ENCODE peak calls at places on chromosomes 5 and 9, in nine cellular contexts. P is heart right ventricle; S is aorta; V is H7; E is CD8-positive, alpha-beta T cell; F is spleen; D is mucosa of descending colon; U is GM23248; O is esophagus squamous epithelium. I is an unnamed sample. For H3K36me3, the result is how much of the 10 kb centered on the place peaks cover.

GRCh38 chr5:3310551-3311340 is 284.9 kb upstream of the IRX1 start:
- DNase-seq in P (no peak), S (no peak), V (no peak), E (no peak), F (no peak), D (no peak), U (peak), O (no peak), I (peak)

GRCh38 chr9:18564018-18564880 is 90.3 kb downstream of the ADAMTSL1 start:
- DNase-seq in P (no peak), S (no peak), V (no peak), E (no peak), F (no peak), D (peak), U (no peak), O (no peak), I (no peak)

GRCh38 chr9:4984171-4984570 is 901 bp upstream of the JAK2 start:
- DNase-seq in P (no peak), S (no peak), V (no peak), E (no peak), F (no peak), D (no peak), U (peak), O (no peak), I (no peak)

GRCh38 chr5:111502976-111503375 is 9.4 kb downstream of the STARD4 start:
- DNase-seq in P (no peak), S (no peak), V (no peak), E (no peak), F (no peak), D (no peak), U (peak), O (no peak), I (no peak)

GRCh38 chr9:123517512-123517911 is 161.5 kb downstream of the CRB2 start:
- DNase-seq in P (no peak), S (no peak), V (no peak), E (no peak), F (no peak), D (no peak), U (peak), O (no peak), I (no peak)

GRCh38 chr9:33161589-33162132 is 5.5 kb downstream of the B4GALT1 start:
- DNase-seq in P (no peak), S (no peak), V (no peak), E (no peak), F (no peak), D (no peak), U (peak), O (no peak), I (no peak)

GRCh38 chr5:74386571-74387334 is 253.8 kb downstream of the ENC1 start:
- DNase-seq in P (no peak), S (no peak), V (no peak), E (no peak), F (no peak), D (no peak), U (peak), O (no peak), I (no peak)

GRCh38 chr9:105816202-105816744 is 121.9 kb downstream of the TMEM38B start:
- DNase-seq in P (no peak), S (no peak), V (no peak), E (no peak), F (no peak), D (no peak), U (no peak), O (no peak), I (no peak)

GRCh38 chr5:123496892-123497291 is 15.1 kb upstream of the CSNK1G3 start:
- DNase-seq in P (no peak), S (no peak), V (no peak), E (no peak), F (no peak), D (no peak), U (peak), O (no peak), I (peak)

DNA sequence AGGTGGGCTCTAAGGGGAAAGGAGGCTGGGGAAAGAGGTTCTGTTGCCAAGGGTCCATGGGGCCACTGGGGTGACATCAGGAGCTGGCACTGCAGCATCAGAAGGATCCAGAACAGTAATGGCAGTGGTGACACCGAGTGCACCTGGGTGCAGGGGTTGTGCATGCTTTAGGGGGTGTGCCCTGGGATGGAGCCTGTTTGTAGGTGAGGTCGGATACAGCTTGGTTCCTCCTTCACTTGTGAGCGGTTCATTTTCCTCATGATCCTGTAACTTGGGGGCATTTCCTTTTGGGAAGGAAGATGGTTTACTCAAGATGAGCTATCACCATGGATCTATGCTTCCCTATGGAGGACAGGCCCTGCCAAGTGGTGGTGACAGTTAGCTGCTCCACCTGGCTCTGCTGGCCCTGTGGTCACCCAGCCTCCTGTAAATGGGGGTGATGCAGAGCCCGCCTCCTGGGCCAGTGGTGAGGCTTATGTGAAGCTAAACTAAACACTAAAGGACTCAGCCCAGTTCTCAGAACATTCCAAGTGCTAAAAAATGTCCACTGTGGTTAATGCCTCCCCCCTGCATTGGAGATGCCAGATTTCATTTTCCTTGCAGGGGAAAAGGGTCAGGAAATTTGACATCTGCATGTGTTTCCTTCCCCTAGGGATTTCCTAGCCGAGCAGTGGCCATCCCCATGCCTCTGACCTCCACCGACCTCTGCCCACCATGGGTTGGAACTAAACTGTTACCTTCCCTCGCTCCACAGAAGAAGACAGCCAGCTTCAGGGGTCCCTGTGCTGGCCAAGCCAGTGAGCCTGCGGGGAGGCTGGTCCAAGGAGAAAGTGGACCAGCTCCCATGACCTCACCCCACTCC is 13.3 kb downstream of the CD74 start:
- DNase-seq in P (no peak), S (no peak), V (no peak), E (no peak), F (no peak), D (no peak), U (no peak), O (no peak), I (no peak)
- H3K36me3 ChIP-seq in P (under half), S (under half), V (under half), E (half or more), F (half or more), D (under half), U (under half), O (under half), I (under half)

GRCh38 chr5:134569758-134570364 is 44.4 kb downstream of the JADE2 start:
- DNase-seq in P (no peak), S (no peak), V (no peak), E (no peak), F (no peak), D (peak), U (no peak), O (no peak), I (no peak)

GRCh38 chr5:134567651-134568338 is 42.3 kb downstream of the JADE2 start:
- DNase-seq in P (no peak), S (no peak), V (no peak), E (no peak), F (peak), D (no peak), U (peak), O (no peak), I (no peak)

GRCh38 chr5:134570365-134570758 is 44.9 kb downstream of the JADE2 start:
- DNase-seq in P (no peak), S (no peak), V (no peak), E (no peak), F (no peak), D (peak), U (no peak), O (no peak), I (no peak)

GRCh38 chr5:134568339-134568700 is 42.9 kb downstream of the JADE2 start:
- DNase-seq in P (no peak), S (no peak), V (no peak), E (no peak), F (no peak), D (no peak), U (no peak), O (no peak), I (no peak)

DNA sequence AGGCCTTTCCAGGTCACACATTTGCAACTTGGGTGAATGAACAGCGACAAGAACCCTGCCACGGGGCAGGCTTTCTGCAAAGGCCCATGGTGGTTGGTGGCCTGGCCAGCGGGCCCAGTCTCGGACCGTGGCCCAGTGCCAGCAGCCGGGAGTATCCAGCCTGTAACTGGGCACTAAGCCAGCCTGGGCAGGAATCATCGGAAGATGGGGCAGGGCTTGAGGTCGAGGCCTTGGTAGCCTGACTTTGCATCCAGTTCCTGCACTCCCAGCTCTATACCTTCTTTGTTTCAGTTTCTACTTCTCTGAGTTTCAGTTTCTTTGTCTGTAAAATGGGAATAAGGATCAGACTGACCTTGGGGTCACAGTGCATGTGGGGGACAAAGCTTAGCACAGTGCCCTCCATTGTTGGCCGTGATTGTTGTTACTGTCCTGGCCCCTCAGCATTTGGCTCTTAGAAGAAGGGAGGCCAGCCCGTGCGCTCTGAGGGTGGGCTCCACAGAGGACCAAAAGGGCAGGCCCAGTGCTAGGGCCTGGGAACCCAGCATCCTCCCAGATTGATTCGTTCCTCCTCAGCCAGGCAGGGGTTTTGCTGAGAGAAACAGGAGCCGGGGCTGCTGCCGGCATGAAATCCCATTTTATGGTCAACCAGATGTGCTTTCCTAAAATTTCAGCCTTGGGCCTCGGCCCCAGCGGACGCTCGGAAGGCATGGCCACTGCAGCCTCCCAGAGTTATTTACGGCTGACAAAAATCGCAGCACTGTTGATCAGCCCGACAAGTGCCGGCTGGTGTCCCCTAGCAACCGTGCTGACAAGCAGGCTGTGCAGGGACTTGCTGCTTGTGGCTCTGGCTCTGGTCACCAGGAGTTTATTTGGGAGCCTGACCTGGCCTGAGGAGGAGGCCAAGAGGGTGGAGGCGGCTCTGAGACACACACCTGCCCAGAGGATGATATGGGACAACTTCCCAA is 43.6 kb downstream of the JADE2 start:
- DNase-seq in P (peak), S (peak), V (no peak), E (no peak), F (peak), D (peak), U (peak), O (no peak), I (no peak)
- H3K36me3 ChIP-seq in P (half or more), S (under half), V (half or more), E (half or more), F (half or more), D (under half), U (under half), O (under half), I (under half)

GRCh38 chr5:159107308-159107707 is 7.6 kb upstream of the EBF1 start:
- DNase-seq in P (no peak), S (no peak), V (no peak), E (no peak), F (no peak), D (no peak), U (no peak), O (no peak), I (no peak)

GRCh38 chr5:159106569-159107282 is 7.0 kb upstream of the EBF1 start:
- DNase-seq in P (peak), S (peak), V (peak), E (peak), F (peak), D (peak), U (peak), O (no peak), I (peak)

GRCh38 chr5:159113405-159113804 is 13.7 kb upstream of the EBF1 start:
- DNase-seq in P (no peak), S (no peak), V (no peak), E (no peak), F (no peak), D (no peak), U (no peak), O (no peak), I (no peak)

DNA sequence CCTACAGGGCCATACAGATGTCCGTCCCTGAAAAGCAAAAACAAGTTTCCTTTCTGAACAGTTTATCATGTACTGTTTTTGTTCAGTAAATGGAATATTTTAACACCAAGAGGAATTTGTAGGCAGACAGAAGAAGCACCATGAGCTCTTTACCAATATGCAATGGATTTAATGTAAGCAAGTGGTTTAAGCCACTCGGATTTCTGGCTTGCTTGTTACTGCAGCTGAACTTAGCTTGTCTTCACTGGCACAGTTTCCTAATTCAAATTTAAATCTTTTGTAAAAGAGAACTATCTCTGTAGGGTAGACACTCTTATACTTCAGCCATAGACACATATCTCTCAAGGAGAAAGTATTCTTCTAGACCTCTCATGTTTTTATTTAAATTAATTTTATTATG is 12.7 kb upstream of the EBF1 start:
- DNase-seq in P (no peak), S (no peak), V (no peak), E (no peak), F (no peak), D (no peak), U (no peak), O (no peak), I (no peak)
- H3K36me3 ChIP-seq in P (under half), S (under half), V (under half), E (under half), F (under half), D (under half), U (under half), O (under half), I (under half)

GRCh38 chr5:72852356-72852755 is 35.9 kb downstream of the TNPO1 start:
- DNase-seq in P (no peak), S (no peak), V (no peak), E (no peak), F (no peak), D (no peak), U (no peak), O (no peak), I (no peak)
- H3K36me3 ChIP-seq in P (under half), S (under half), V (under half), E (under half), F (under half), D (under half), U (half or more), O (under half), I (half or more)

GRCh38 chr5:643811-644271 is 31.7 kb downstream of the CEP72 start:
- DNase-seq in P (no peak), S (peak), V (no peak), E (no peak), F (peak), D (peak), U (no peak), O (no peak), I (no peak)
- H3K36me3 ChIP-seq in P (under half), S (under half), V (under half), E (under half), F (half or more), D (under half), U (under half), O (under half), I (under half)

GRCh38 chr9:21993007-21993406 is 1.2 kb downstream of the CDKN2A start:
- DNase-seq in P (no peak), S (no peak), V (no peak), E (no peak), F (no peak), D (no peak), U (no peak), O (no peak), I (no peak)
- H3K36me3 ChIP-seq in P (under half), S (under half), V (under half), E (under half), F (under half), D (under half), U (under half), O (under half), I (under half)

DNA sequence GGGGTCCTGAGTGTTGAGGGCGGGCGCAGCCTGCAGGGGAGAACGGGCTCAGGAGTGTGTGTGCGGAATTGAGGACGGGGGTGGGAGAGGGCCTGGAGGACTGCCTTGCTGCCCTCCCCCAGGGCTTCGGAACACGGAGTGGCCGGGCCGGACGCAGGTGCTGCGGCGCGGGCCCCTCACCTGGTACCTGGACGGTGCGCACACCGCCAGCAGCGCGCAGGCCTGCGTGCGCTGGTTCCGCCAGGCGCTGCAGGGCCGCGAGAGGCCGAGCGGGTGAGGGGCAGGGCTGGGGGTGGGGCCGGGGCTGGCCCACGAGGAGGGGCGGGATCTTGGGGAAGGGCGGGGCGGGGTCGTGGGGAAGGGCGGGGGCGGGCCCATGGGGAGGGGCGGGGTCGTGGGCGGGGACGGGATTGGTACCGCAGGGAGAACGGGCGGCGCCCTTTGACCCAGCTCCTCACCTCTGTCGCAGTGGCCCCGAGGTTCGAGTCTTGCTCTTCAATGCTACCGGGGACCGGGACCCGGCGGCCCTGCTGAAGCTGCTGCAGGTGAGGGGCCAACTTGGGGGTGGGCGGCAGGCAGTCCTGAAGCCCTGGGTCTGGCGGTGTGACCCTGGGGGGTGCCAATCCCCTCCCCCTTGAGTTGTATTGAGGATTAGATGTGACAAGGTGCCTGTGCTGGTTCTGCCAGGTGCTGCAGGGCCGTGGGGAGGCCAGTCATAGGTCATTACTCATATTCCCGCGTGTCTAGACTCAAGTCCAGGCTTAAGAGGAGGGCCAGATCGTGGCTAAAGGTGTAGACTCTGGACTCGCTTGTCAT is 7.1 kb downstream of the FPGS start:
- DNase-seq in P (no peak), S (no peak), V (peak), E (no peak), F (no peak), D (peak), U (peak), O (no peak), I (no peak)
- H3K36me3 ChIP-seq in P (under half), S (under half), V (under half), E (under half), F (half or more), D (under half), U (under half), O (under half), I (under half)

DNA sequence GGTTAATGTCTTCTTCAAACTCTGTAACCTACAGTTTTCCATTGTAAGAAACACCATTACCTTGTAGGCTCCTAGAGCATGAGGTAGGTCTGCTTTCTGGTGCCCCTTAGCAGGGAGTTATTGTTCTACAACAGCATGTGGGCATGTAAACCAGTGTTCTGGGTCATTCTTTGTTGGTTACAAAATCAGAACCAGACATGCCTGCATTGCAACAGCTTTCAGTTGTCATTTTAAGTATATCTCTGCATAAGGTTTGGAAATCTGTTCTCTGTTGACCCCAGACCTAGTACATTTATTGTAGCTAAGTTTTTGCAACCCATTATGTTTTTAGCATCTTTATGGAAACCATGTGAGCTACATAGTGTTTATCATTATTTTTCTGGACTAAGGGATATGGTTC is 10.9 kb downstream of the RGMB start:
- DNase-seq in P (no peak), S (no peak), V (no peak), E (no peak), F (no peak), D (no peak), U (peak), O (no peak), I (no peak)
- H3K36me3 ChIP-seq in P (under half), S (under half), V (under half), E (under half), F (under half), D (under half), U (half or more), O (under half), I (half or more)

GRCh38 chr9:131584858-131585257 is 39.5 kb downstream of the PRRT1B start:
- DNase-seq in P (no peak), S (no peak), V (no peak), E (no peak), F (peak), D (no peak), U (no peak), O (no peak), I (no peak)
- H3K36me3 ChIP-seq in P (half or more), S (under half), V (under half), E (under half), F (half or more), D (under half), U (under half), O (under half), I (under half)

GRCh38 chr9:134778156-134778555 is 102.5 kb upstream of the FCN2 start:
- DNase-seq in P (no peak), S (no peak), V (no peak), E (no peak), F (no peak), D (no peak), U (no peak), O (no peak), I (no peak)
- H3K36me3 ChIP-seq in P (under half), S (under half), V (under half), E (under half), F (under half), D (under half), U (half or more), O (under half), I (under half)

I was measured in SJCRH30.